ENCODE peak calls at places on chromosome 16, in eight cellular contexts. One of them, this sample, is unnamed.

GRCh38 chr16:30131869-30132475 is 9.0 kb upstream of the MAPK3 start:
- DNase-seq in NCI-H1417: peak; percentile 87
- DNase-seq in cardiac fibroblast: peak; percentile 40
- DNase-seq in naive thymus-derived CD8-positive, alpha-beta T cell: no peak
- DNase-seq in NCI-H460: no peak
- DNase-seq in activated naive CD4-positive, alpha-beta T cell treated with Interleukin-2 at 50 U/mL for 16 hours: no peak
- DNase-seq in mesendoderm: no peak
- DNase-seq in iris pigment epithelial cell: no peak
- DNase-seq in this sample: no peak

GRCh38 chr16:3158014-3158497 is 23.2 kb downstream of the ZNF213 start:
- DNase-seq in NCI-H460: no peak
- DNase-seq in iris pigment epithelial cell: no peak
- DNase-seq in mesendoderm: peak; percentile 36
- DNase-seq in NCI-H1417: no peak
- DNase-seq in activated naive CD4-positive, alpha-beta T cell treated with Interleukin-2 at 50 U/mL for 16 hours: no peak
- DNase-seq in cardiac fibroblast: peak; percentile 34
- DNase-seq in naive thymus-derived CD8-positive, alpha-beta T cell: no peak
- DNase-seq in this sample: no peak

GRCh38 chr16:74682556-74682955 is 15.9 kb upstream of the RFWD3 start:
- DNase-seq in NCI-H460: no peak
- DNase-seq in NCI-H1417: no peak
- DNase-seq in naive thymus-derived CD8-positive, alpha-beta T cell: no peak
- DNase-seq in activated naive CD4-positive, alpha-beta T cell treated with Interleukin-2 at 50 U/mL for 16 hours: no peak
- DNase-seq in iris pigment epithelial cell: no peak
- DNase-seq in mesendoderm: no peak
- DNase-seq in cardiac fibroblast: no peak
- DNase-seq in this sample: no peak

GRCh38 chr16:15435216-15435864 is 952 bp downstream of the BMERB1 start:
- DNase-seq in activated naive CD4-positive, alpha-beta T cell treated with Interleukin-2 at 50 U/mL for 16 hours: no peak
- DNase-seq in mesendoderm: peak; percentile 8
- DNase-seq in NCI-H1417: peak; percentile 52
- DNase-seq in cardiac fibroblast: no peak
- DNase-seq in naive thymus-derived CD8-positive, alpha-beta T cell: no peak
- DNase-seq in iris pigment epithelial cell: peak; percentile 32
- DNase-seq in NCI-H460: no peak
- DNase-seq in this sample: no peak

GRCh38 chr16:81652798-81653505 is 126.1 kb upstream of the PLCG2 start:
- DNase-seq in activated naive CD4-positive, alpha-beta T cell treated with Interleukin-2 at 50 U/mL for 16 hours: no peak
- DNase-seq in iris pigment epithelial cell: no peak
- DNase-seq in cardiac fibroblast: no peak
- DNase-seq in NCI-H1417: peak; percentile 97
- DNase-seq in mesendoderm: no peak
- DNase-seq in naive thymus-derived CD8-positive, alpha-beta T cell: no peak
- DNase-seq in NCI-H460: no peak
- DNase-seq in this sample: no peak

GRCh38 chr16:3608069-3608468 is 3.3 kb downstream of the SLX4 start:
- DNase-seq in cardiac fibroblast: no peak
- DNase-seq in activated naive CD4-positive, alpha-beta T cell treated with Interleukin-2 at 50 U/mL for 16 hours: no peak
- DNase-seq in naive thymus-derived CD8-positive, alpha-beta T cell: no peak
- DNase-seq in mesendoderm: no peak
- DNase-seq in iris pigment epithelial cell: no peak
- DNase-seq in NCI-H460: no peak
- DNase-seq in NCI-H1417: no peak
- DNase-seq in this sample: no peak

GRCh38 chr16:79947771-79948170 is 347.2 kb upstream of the MAF start:
- DNase-seq in NCI-H1417: no peak
- DNase-seq in iris pigment epithelial cell: no peak
- DNase-seq in NCI-H460: no peak
- DNase-seq in mesendoderm: no peak
- DNase-seq in cardiac fibroblast: no peak
- DNase-seq in naive thymus-derived CD8-positive, alpha-beta T cell: no peak
- DNase-seq in activated naive CD4-positive, alpha-beta T cell treated with Interleukin-2 at 50 U/mL for 16 hours: no peak
- DNase-seq in this sample: no peak

GRCh38 chr16:67403976-67404555 is 10.8 kb upstream of the TPPP3 start:
- DNase-seq in cardiac fibroblast: no peak
- DNase-seq in iris pigment epithelial cell: no peak
- DNase-seq in activated naive CD4-positive, alpha-beta T cell treated with Interleukin-2 at 50 U/mL for 16 hours: no peak
- DNase-seq in NCI-H460: no peak
- DNase-seq in mesendoderm: no peak
- DNase-seq in NCI-H1417: no peak
- DNase-seq in naive thymus-derived CD8-positive, alpha-beta T cell: no peak
- DNase-seq in this sample: no peak

GRCh38 chr16:81582655-81583441 is 138.2 kb downstream of the CMIP start:
- DNase-seq in cardiac fibroblast: peak; percentile 28
- DNase-seq in NCI-H1417: no peak
- DNase-seq in activated naive CD4-positive, alpha-beta T cell treated with Interleukin-2 at 50 U/mL for 16 hours: no peak
- DNase-seq in iris pigment epithelial cell: no peak
- DNase-seq in mesendoderm: peak; percentile 75
- DNase-seq in NCI-H460: no peak
- DNase-seq in naive thymus-derived CD8-positive, alpha-beta T cell: no peak
- DNase-seq in this sample: no peak

GRCh38 chr16:31416371-31416770 is 11.8 kb downstream of the COX6A2 start:
- DNase-seq in NCI-H460: no peak
- DNase-seq in cardiac fibroblast: no peak
- DNase-seq in activated naive CD4-positive, alpha-beta T cell treated with Interleukin-2 at 50 U/mL for 16 hours: no peak
- DNase-seq in mesendoderm: no peak
- DNase-seq in naive thymus-derived CD8-positive, alpha-beta T cell: no peak
- DNase-seq in NCI-H1417: no peak
- DNase-seq in iris pigment epithelial cell: no peak
- DNase-seq in this sample: no peak

GRCh38 chr16:55501549-55502322 is 7.1 kb upstream of the LPCAT2 start:
- DNase-seq in activated naive CD4-positive, alpha-beta T cell treated with Interleukin-2 at 50 U/mL for 16 hours: no peak
- DNase-seq in NCI-H460: no peak
- DNase-seq in iris pigment epithelial cell: no peak
- DNase-seq in cardiac fibroblast: no peak
- DNase-seq in NCI-H1417: no peak
- DNase-seq in mesendoderm: peak; percentile 36
- DNase-seq in naive thymus-derived CD8-positive, alpha-beta T cell: no peak
- DNase-seq in this sample: no peak

GRCh38 chr16:81863630-81864352 is 84.7 kb downstream of the PLCG2 start:
- DNase-seq in mesendoderm: peak; percentile 10
- DNase-seq in iris pigment epithelial cell: no peak
- DNase-seq in NCI-H1417: peak; percentile 42
- DNase-seq in naive thymus-derived CD8-positive, alpha-beta T cell: no peak
- DNase-seq in activated naive CD4-positive, alpha-beta T cell treated with Interleukin-2 at 50 U/mL for 16 hours: no peak
- DNase-seq in NCI-H460: no peak
- DNase-seq in cardiac fibroblast: no peak
- DNase-seq in this sample: no peak

GRCh38 chr16:49754495-49755290 is 101.2 kb downstream of the ZNF423 start:
- DNase-seq in mesendoderm: peak; percentile 95
- DNase-seq in naive thymus-derived CD8-positive, alpha-beta T cell: no peak
- DNase-seq in NCI-H1417: peak; percentile 58
- DNase-seq in iris pigment epithelial cell: peak; percentile 20
- DNase-seq in cardiac fibroblast: peak; percentile 59
- DNase-seq in activated naive CD4-positive, alpha-beta T cell treated with Interleukin-2 at 50 U/mL for 16 hours: no peak
- DNase-seq in NCI-H460: no peak
- DNase-seq in this sample: peak; percentile 37

GRCh38 chr16:79816081-79816497 is 215.6 kb upstream of the MAF start:
- DNase-seq in activated naive CD4-positive, alpha-beta T cell treated with Interleukin-2 at 50 U/mL for 16 hours: no peak
- DNase-seq in NCI-H1417: no peak
- DNase-seq in mesendoderm: no peak
- DNase-seq in iris pigment epithelial cell: no peak
- DNase-seq in cardiac fibroblast: no peak
- DNase-seq in naive thymus-derived CD8-positive, alpha-beta T cell: no peak
- DNase-seq in NCI-H460: no peak
- DNase-seq in this sample: no peak

GRCh38 chr16:17803625-17804410 is 333.1 kb upstream of the XYLT1 start:
- DNase-seq in NCI-H460: peak; percentile 92
- DNase-seq in naive thymus-derived CD8-positive, alpha-beta T cell: no peak
- DNase-seq in activated naive CD4-positive, alpha-beta T cell treated with Interleukin-2 at 50 U/mL for 16 hours: no peak
- DNase-seq in iris pigment epithelial cell: no peak
- DNase-seq in cardiac fibroblast: peak; percentile 12
- DNase-seq in NCI-H1417: no peak
- DNase-seq in mesendoderm: no peak
- DNase-seq in this sample: peak; percentile 74

GRCh38 chr16:87240211-87241134 is 76.7 kb downstream of the C16orf95 start:
- DNase-seq in NCI-H1417: no peak
- DNase-seq in activated naive CD4-positive, alpha-beta T cell treated with Interleukin-2 at 50 U/mL for 16 hours: no peak
- DNase-seq in naive thymus-derived CD8-positive, alpha-beta T cell: no peak
- DNase-seq in cardiac fibroblast: no peak
- DNase-seq in NCI-H460: no peak
- DNase-seq in iris pigment epithelial cell: peak; percentile 39
- DNase-seq in mesendoderm: no peak
- DNase-seq in this sample: no peak

GRCh38 chr16:85195884-85196816 is 83.9 kb upstream of the CIBAR2 start:
- DNase-seq in naive thymus-derived CD8-positive, alpha-beta T cell: no peak
- DNase-seq in NCI-H1417: no peak
- DNase-seq in mesendoderm: no peak
- DNase-seq in iris pigment epithelial cell: no peak
- DNase-seq in activated naive CD4-positive, alpha-beta T cell treated with Interleukin-2 at 50 U/mL for 16 hours: no peak
- DNase-seq in NCI-H460: no peak
- DNase-seq in cardiac fibroblast: no peak
- DNase-seq in this sample: no peak

GRCh38 chr16:8864480-8864879 is 4.3 kb downstream of the CARHSP1 start:
- DNase-seq in NCI-H1417: no peak
- DNase-seq in NCI-H460: no peak
- DNase-seq in mesendoderm: peak; percentile 40
- DNase-seq in naive thymus-derived CD8-positive, alpha-beta T cell: no peak
- DNase-seq in cardiac fibroblast: no peak
- DNase-seq in iris pigment epithelial cell: no peak
- DNase-seq in activated naive CD4-positive, alpha-beta T cell treated with Interleukin-2 at 50 U/mL for 16 hours: no peak
- DNase-seq in this sample: no peak